ENCODE peak calls at places on chromosomes 11 and 22, in five cellular contexts. T is Peyer's patch, E is breast epithelium, N is suprapubic skin, H is body of pancreas. J is an unnamed sample.

GRCh38 chr11:128133501-128133900 is 453.9 kb downstream of the ETS1 start:
- DNase-seq in N (no peak), E (no peak), T (no peak), H (no peak), J (no peak)

GRCh38 chr11:43943357-43943930 is 1.0 kb downstream of the C11orf96 start:
- DNase-seq in H (no peak), E (no peak), T (no peak), N (peak), J (no peak)

GRCh38 chr11:5624489-5625278 is at the start of gene TRIM34:
- DNase-seq in N (no peak), T (peak), E (no peak), H (peak), J (peak)

GRCh38 chr11:95898782-95899181 is 25.1 kb downstream of the MTMR2 start:
- DNase-seq in H (no peak), N (no peak), T (no peak), E (no peak), J (no peak)

GRCh38 chr22:33073989-33074391 is 15.8 kb upstream of the SYN3 start:
- DNase-seq in N (no peak), T (no peak), H (no peak), E (no peak), J (no peak)

GRCh38 chr22:44639891-44640617 is 62.0 kb upstream of the PRR5 start:
- DNase-seq in N (peak), H (no peak), E (no peak), T (no peak), J (no peak)

GRCh38 chr11:102452461-102453285 is at the start of gene TMEM123:
- DNase-seq in E (peak), N (peak), H (peak), T (peak), J (peak)

GRCh38 chr22:31933406-31933805 is 10.9 kb upstream of the YWHAH start:
- DNase-seq in T (no peak), H (no peak), N (no peak), E (no peak), J (no peak)

GRCh38 chr11:107928767-107929507 is 689 bp downstream of the RAB39A start:
- DNase-seq in T (no peak), N (no peak), H (no peak), E (no peak), J (no peak)

GRCh38 chr22:20997536-20998257 is 4.2 kb downstream of the THAP7 start:
- DNase-seq in E (no peak), T (no peak), N (no peak), H (no peak), J (no peak)

GRCh38 chr22:23011105-23011674 is 59.1 kb upstream of the GNAZ start:
- DNase-seq in H (no peak), E (no peak), T (no peak), N (no peak), J (no peak)

GRCh38 chr22:36386351-36386899 is 1.3 kb downstream of the MYH9 start:
- DNase-seq in H (no peak), E (no peak), T (peak), N (no peak), J (peak)

GRCh38 chr11:88709567-88709966 is 356.2 kb downstream of the GRM5 start:
- DNase-seq in N (peak), T (no peak), E (no peak), H (no peak), J (no peak)

GRCh38 chr11:75099635-75100034 is 3.0 kb upstream of the OR2AT4 start:
- DNase-seq in H (no peak), N (no peak), E (no peak), T (no peak), J (no peak)

GRCh38 chr11:117827521-117828511 is 3.3 kb upstream of the FXYD2 start:
- DNase-seq in T (peak), N (peak), H (peak), E (no peak), J (no peak)

GRCh38 chr22:50304528-50305392 is 2.7 kb downstream of the PLXNB2 start:
- DNase-seq in T (no peak), N (no peak), E (no peak), H (no peak), J (no peak)

GRCh38 chr22:32018056-32018455 is 25.0 kb upstream of the SLC5A1 start:
- DNase-seq in E (no peak), T (no peak), N (no peak), H (no peak), J (no peak)

GRCh38 chr11:113142508-113142907 is 171.9 kb upstream of the TTC12 start:
- DNase-seq in E (no peak), H (no peak), T (no peak), N (no peak), J (no peak)

GRCh38 chr11:64916040-64916847 is 765 bp downstream of the ATG2A start:
- DNase-seq in T (peak), E (no peak), H (no peak), N (peak), J (no peak)

GRCh38 chr11:122107045-122107444 is 9.0 kb downstream of the BLID start:
- DNase-seq in T (no peak), H (no peak), E (no peak), N (no peak), J (no peak)

GRCh38 chr11:122180435-122180834 is 64.4 kb upstream of the BLID start:
- DNase-seq in E (no peak), T (no peak), N (no peak), H (no peak), J (no peak)

GRCh38 chr11:84720706-84721402 is 906.3 kb downstream of the DLG2 start:
- DNase-seq in N (no peak), T (no peak), E (no peak), H (peak), J (no peak)

GRCh38 chr22:35352214-35353111 is 28.4 kb upstream of the HMOX1 start:
- DNase-seq in E (no peak), N (peak), H (peak), T (peak), J (no peak)
- TF ChIP-seq CTCF in E (no peak), N (no peak), H (no peak), T (peak), J (no peak)

GRCh38 chr11:28834877-28835276 is 726.7 kb downstream of the METTL15 start:
- DNase-seq in E (no peak), T (no peak), H (no peak), N (no peak), J (no peak)

GRCh38 chr11:28833670-28834069 is 725.5 kb downstream of the METTL15 start:
- DNase-seq in E (no peak), N (no peak), T (no peak), H (no peak), J (no peak)

GRCh38 chr11:28836285-28837081 is 728.3 kb downstream of the METTL15 start:
- DNase-seq in H (no peak), E (no peak), T (no peak), N (no peak), J (no peak)

GRCh38 chr11:28835790-28836189 is 727.6 kb downstream of the METTL15 start:
- DNase-seq in T (no peak), N (no peak), H (no peak), E (no peak), J (no peak)

DNA sequence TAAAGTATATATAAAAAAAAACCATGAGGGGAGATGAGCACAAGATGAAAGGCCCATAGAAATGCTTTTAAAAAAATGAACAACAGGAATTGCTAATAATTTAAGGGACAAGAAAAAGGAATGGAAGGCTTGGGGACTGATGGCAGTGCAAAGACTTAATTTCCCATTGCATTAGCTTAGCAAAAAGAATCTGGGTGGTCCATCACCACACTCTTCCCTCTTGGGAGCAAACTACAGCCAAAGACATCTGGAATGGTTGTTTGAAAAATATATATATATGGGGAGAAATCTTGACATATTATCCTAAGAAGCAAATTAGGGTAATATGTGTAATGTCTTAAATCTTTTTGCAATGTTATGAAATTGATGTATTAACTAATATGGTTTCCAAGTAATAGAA is 727.1 kb downstream of the METTL15 start:
- DNase-seq in H (no peak), N (no peak), E (no peak), T (no peak), J (no peak)
- TF ChIP-seq POLR2A in H (no peak), N (no peak), E (no peak), T (no peak), J (no peak)

GRCh38 chr11:12386309-12386708 is 8.9 kb downstream of the PARVA start:
- DNase-seq in T (no peak), N (no peak), H (no peak), E (no peak), J (no peak)
- H3K27ac ChIP-seq in T (no peak), N (no peak), H (no peak), E (peak), J (peak)

DNA sequence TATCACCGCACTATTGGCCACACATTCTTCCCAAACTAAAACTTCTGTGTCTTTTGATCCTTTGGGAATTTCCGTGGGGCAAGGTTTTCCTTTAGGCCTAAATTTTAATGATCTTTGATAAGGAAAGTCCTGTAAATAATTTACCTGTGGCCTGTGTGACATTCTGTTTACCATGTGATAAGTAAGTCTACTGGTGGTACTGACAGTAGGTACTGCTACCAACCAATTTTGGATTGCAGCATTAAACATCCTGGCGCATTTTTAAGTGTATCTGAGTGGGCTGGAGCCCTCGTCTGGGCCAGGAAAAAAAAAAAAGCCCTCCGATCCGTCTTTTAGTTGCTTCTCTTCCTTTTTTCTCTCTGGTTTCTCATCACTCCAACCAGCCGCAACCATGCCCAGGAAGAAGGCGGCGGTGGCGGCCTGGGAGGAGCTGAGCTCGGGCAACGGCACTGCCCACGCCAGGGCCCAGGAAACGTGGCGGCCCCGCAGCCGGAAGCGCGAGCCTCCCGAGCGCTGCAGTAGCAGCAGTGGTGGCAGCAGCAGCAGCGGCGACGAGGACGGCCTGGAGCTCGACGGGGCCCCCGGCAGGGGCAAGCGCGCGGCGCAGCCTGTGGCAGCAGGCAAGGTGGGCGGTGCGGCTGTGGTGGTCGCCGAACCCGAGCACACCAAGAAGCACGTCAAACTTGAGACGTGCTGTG is 33.6 kb downstream of the ASRGL1 start:
- DNase-seq in N (no peak), T (peak), H (peak), E (no peak), J (no peak)
- TF ChIP-seq CTCF in N (no peak), T (no peak), H (no peak), E (no peak), J (no peak)

GRCh38 chr11:111930472-111930871 is 6.7 kb upstream of the DIXDC1 start:
- DNase-seq in T (no peak), H (no peak), N (no peak), E (no peak), J (no peak)

GRCh38 chr11:111923951-111924350 is 5.2 kb downstream of the C11orf52 start:
- DNase-seq in T (no peak), H (no peak), E (no peak), N (no peak), J (no peak)

GRCh38 chr11:111925953-111926352 is 7.2 kb downstream of the C11orf52 start:
- DNase-seq in E (no peak), T (no peak), H (no peak), N (no peak), J (no peak)

GRCh38 chr11:111923351-111923788 is 4.7 kb downstream of the C11orf52 start:
- DNase-seq in T (no peak), H (no peak), N (no peak), E (no peak), J (no peak)

GRCh38 chr11:111926505-111927391 is 8.0 kb downstream of the C11orf52 start:
- DNase-seq in N (peak), E (peak), T (peak), H (peak), J (peak)
- TF ChIP-seq POLR2A in N (no peak), E (peak), T (no peak), H (peak), J (peak)